ENCODE peak calls at places on chromosomes 5 and 9, in eight cellular contexts. M is NCI-H510A treated with DMSO at 0.1 percent for 48 hours; P is stimulated activated CD8-positive, alpha-beta memory T cell treated with anti-CD3 and anti-CD28 coated beads, Interleukin-12 subunit alpha, Interleukin-12 subunit beta, amount 100 ng/mL, for 4 hours; C is activated CD4-positive, alpha-beta T cell treated with anti-CD3 and anti-CD28 coated beads, Interleukin-2, amount 50 U/mL, for 1 hour; G is H9; E is NCI-H1105; O is activated naive CD4-positive, alpha-beta T cell; D is hypothalamus. S is an unnamed sample.

GRCh38 chr9:137056739-137057407 is 3.0 kb upstream of the ENTPD2 start:
- DNase-seq in D (no peak), P (no peak), C (no peak), E (no peak), G (no peak), M (peak), O (no peak), S (no peak)

GRCh38 chr9:5435912-5436311 is 1.8 kb downstream of the PLGRKT start:
- DNase-seq in M (peak), E (no peak), D (no peak), C (no peak), O (no peak), P (no peak), G (no peak), S (no peak)

GRCh38 chr5:151562019-151562707 is 29.0 kb downstream of the FAT2 start:
- DNase-seq in O (no peak), E (no peak), G (no peak), M (no peak), D (no peak), C (no peak), P (no peak), S (no peak)

GRCh38 chr9:87599901-87600610 is 102.4 kb downstream of the DAPK1 start:
- DNase-seq in E (no peak), D (no peak), G (no peak), O (no peak), M (no peak), C (no peak), P (no peak), S (no peak)

GRCh38 chr5:173204185-173204979 is 30.6 kb downstream of the NKX2-5 start:
- DNase-seq in C (no peak), M (no peak), P (no peak), E (no peak), O (no peak), D (no peak), G (no peak), S (no peak)

GRCh38 chr5:81759632-81760005 is 8.7 kb upstream of the SSBP2 start:
- DNase-seq in E (no peak), M (no peak), P (no peak), D (no peak), G (no peak), O (no peak), C (no peak), S (no peak)

GRCh38 chr5:139695183-139695573 is 47.0 kb downstream of the CXXC5 start:
- DNase-seq in C (no peak), M (no peak), O (no peak), D (no peak), E (no peak), P (no peak), G (no peak), S (no peak)

GRCh38 chr5:78638423-78638822 is 10.1 kb downstream of the LHFPL2 start:
- DNase-seq in D (no peak), C (no peak), E (no peak), G (no peak), M (peak), P (no peak), O (no peak), S (no peak)

GRCh38 chr5:170277953-170278352 is 19.6 kb downstream of the LCP2 start:
- DNase-seq in D (no peak), G (peak), P (no peak), O (no peak), C (no peak), M (peak), E (no peak), S (no peak)

GRCh38 chr5:140986117-140986521 is 19.8 kb downstream of the PCDHAC2 start:
- DNase-seq in C (no peak), D (no peak), G (peak), O (no peak), M (no peak), E (no peak), P (no peak), S (no peak)

GRCh38 chr5:134464988-134465855 is 53.5 kb upstream of the CDKN2AIPNL start:
- DNase-seq in C (no peak), O (no peak), E (no peak), M (no peak), G (no peak), P (no peak), D (no peak), S (no peak)

GRCh38 chr9:109232449-109232848 is 65.4 kb upstream of the FRRS1L start:
- DNase-seq in O (no peak), M (no peak), C (no peak), D (no peak), G (no peak), P (no peak), E (no peak), S (no peak)

GRCh38 chr5:55923177-55923872 is 71.4 kb downstream of the IL6ST start:
- DNase-seq in E (no peak), G (peak), D (no peak), P (no peak), O (no peak), M (peak), C (no peak), S (no peak)

GRCh38 chr9:134571326-134571871 is 70.2 kb upstream of the COL5A1 start:
- DNase-seq in G (no peak), D (no peak), O (no peak), E (no peak), C (no peak), P (no peak), M (no peak), S (no peak)

GRCh38 chr9:129143461-129143927 is 32.3 kb downstream of the PTPA start:
- DNase-seq in G (peak), E (no peak), C (no peak), P (no peak), D (no peak), O (no peak), M (no peak), S (no peak)

GRCh38 chr9:136807281-136808074 is at the start of gene RABL6:
- DNase-seq in M (peak), E (peak), D (peak), C (peak), P (peak), G (peak), O (peak), S (peak)

GRCh38 chr9:21392270-21392669 is 7.1 kb upstream of the IFNA2 start:
- DNase-seq in O (no peak), E (no peak), G (peak), D (no peak), M (no peak), P (no peak), C (no peak), S (no peak)

GRCh38 chr5:114412509-114413171 is 50.8 kb downstream of the KCNN2 start:
- DNase-seq in G (no peak), O (no peak), P (no peak), E (no peak), C (no peak), M (no peak), D (no peak), S (no peak)

GRCh38 chr9:15135167-15135792 is 171.7 kb downstream of the TTC39B start:
- DNase-seq in C (peak), D (peak), P (no peak), G (peak), M (peak), O (peak), E (peak), S (no peak)

GRCh38 chr9:89408628-89409101 is 89.2 kb downstream of the SEMA4D start:
- DNase-seq in O (peak), D (peak), C (peak), G (no peak), P (peak), E (no peak), M (no peak), S (peak)

GRCh38 chr5:30405821-30406220 is 787.7 kb upstream of the CDH6 start:
- DNase-seq in C (no peak), G (no peak), M (no peak), O (no peak), D (no peak), P (no peak), E (no peak), S (no peak)

GRCh38 chr9:131954299-131954698 is 125.4 kb downstream of the MED27 start:
- DNase-seq in G (no peak), M (peak), C (no peak), O (no peak), D (no peak), P (no peak), E (peak), S (no peak)

GRCh38 chr9:131410051-131410491 is 16.2 kb downstream of the PRRC2B start:
- DNase-seq in G (no peak), C (no peak), D (no peak), E (no peak), O (no peak), P (no peak), M (no peak), S (no peak)

GRCh38 chr5:135393691-135394090 is 5.3 kb downstream of the MACROH2A1 start:
- DNase-seq in G (no peak), D (no peak), E (no peak), O (no peak), P (no peak), C (no peak), M (no peak), S (no peak)

GRCh38 chr9:99181621-99182020 is 40.1 kb downstream of the ALG2 start:
- DNase-seq in C (no peak), M (no peak), P (no peak), O (no peak), E (no peak), G (no peak), D (no peak), S (no peak)

GRCh38 chr5:76601470-76601869 is 21.7 kb downstream of the F2RL2 start:
- DNase-seq in E (peak), D (no peak), M (peak), O (no peak), C (no peak), P (no peak), G (peak), S (no peak)

GRCh38 chr5:132505641-132506040 is 15.1 kb upstream of the IRF1 start:
- DNase-seq in P (no peak), E (no peak), M (no peak), G (no peak), O (no peak), C (no peak), D (no peak), S (no peak)

GRCh38 chr9:89006308-89006707 is 15.0 kb downstream of the S1PR3 start:
- DNase-seq in M (no peak), E (peak), P (no peak), O (no peak), G (no peak), D (no peak), C (no peak), S (no peak)

GRCh38 chr9:72855321-72855720 is 97.5 kb downstream of the ALDH1A1 start:
- DNase-seq in O (no peak), M (no peak), G (no peak), P (no peak), C (no peak), E (no peak), D (no peak), S (no peak)

GRCh38 chr9:134735441-134736175 is 94.0 kb downstream of the COL5A1 start:
- DNase-seq in G (no peak), O (no peak), P (no peak), C (no peak), D (no peak), E (no peak), M (no peak), S (no peak)

GRCh38 chr5:360277-361027 is 38.9 kb downstream of the AHRR start:
- DNase-seq in G (no peak), D (no peak), P (no peak), C (no peak), O (no peak), E (no peak), M (no peak), S (no peak)

GRCh38 chr5:142654578-142655042 is 31.3 kb downstream of the FGF1 start:
- DNase-seq in G (peak), D (no peak), E (no peak), O (no peak), C (no peak), M (no peak), P (no peak), S (no peak)

GRCh38 chr5:160221082-160221481 is 8.2 kb upstream of the FABP6 start:
- DNase-seq in E (no peak), D (no peak), O (no peak), P (no peak), C (no peak), M (no peak), G (no peak), S (no peak)

GRCh38 chr9:133974631-133975341 is 17.3 kb downstream of the VAV2 start:
- DNase-seq in P (no peak), E (no peak), C (no peak), O (no peak), D (no peak), M (no peak), G (no peak), S (no peak)

GRCh38 chr5:60196382-60197113 is 303.0 kb upstream of the PDE4D start:
- DNase-seq in O (no peak), G (no peak), P (no peak), M (no peak), D (no peak), C (no peak), E (no peak), S (no peak)

GRCh38 chr5:93072831-93073459 is 508.1 kb downstream of the NR2F1-AS1 start:
- DNase-seq in C (no peak), M (no peak), D (no peak), E (no peak), O (no peak), P (no peak), G (no peak), S (no peak)

S was measured in CD8-positive, alpha-beta T cell.